ENCODE peak calls at places on chromosomes 6 and 20, in six cellular contexts. B is stimulated activated CD4-positive, alpha-beta T cell treated with anti-CD3 and anti-CD28 coated beads, Interleukin-2, amount 100 ng/mL, for 48 hours; A is KBM-7; Y is hippocampal formation; O is lower lobe of right lung; F is fibroblast of lung. T is an unnamed sample.

GRCh38 chr20:36493801-36494114 is 47.6 kb upstream of the MYL9 start:
- DNase-seq in B (no peak), A (no peak), Y (no peak), O (no peak), F (peak), T (peak)

GRCh38 chr6:85186546-85187170 is 263.2 kb upstream of the NT5E start:
- DNase-seq in B (no peak), A (no peak), Y (no peak), O (no peak), F (peak), T (no peak)

GRCh38 chr20:59573837-59574236 is 30.5 kb upstream of the PHACTR3 start:
- DNase-seq in B (no peak), A (no peak), Y (no peak), O (no peak), F (no peak), T (no peak)

GRCh38 chr6:37794825-37795224 is 24.7 kb upstream of the ZFAND3 start:
- DNase-seq in B (no peak), A (no peak), Y (no peak), O (no peak), F (peak), T (no peak)

GRCh38 chr6:25476126-25476525 is 175.9 kb upstream of the SCGN start:
- DNase-seq in B (no peak), A (no peak), Y (no peak), O (no peak), F (no peak), T (no peak)

GRCh38 chr6:159540152-159540551 is 152.9 kb downstream of the SOD2 start:
- DNase-seq in B (no peak), A (no peak), Y (no peak), O (no peak), F (no peak), T (no peak)

GRCh38 chr6:124984668-124985338 is 22.6 kb downstream of the RNF217 start:
- DNase-seq in B (no peak), A (no peak), Y (no peak), O (no peak), F (peak), T (no peak)

GRCh38 chr20:10982692-10983091 is 308.9 kb upstream of the JAG1 start:
- DNase-seq in B (no peak), A (no peak), Y (no peak), O (no peak), F (peak), T (no peak)

GRCh38 chr6:106064103-106064502 is 22.0 kb upstream of the PRDM1 start:
- DNase-seq in B (no peak), A (no peak), Y (no peak), O (no peak), F (no peak), T (no peak)

GRCh38 chr20:46185353-46185752 is 67.2 kb downstream of the CD40 start:
- DNase-seq in B (no peak), A (no peak), Y (no peak), O (no peak), F (no peak), T (no peak)

GRCh38 chr20:51525241-51526104 is 17.0 kb downstream of the NFATC2 start:
- DNase-seq in B (peak), A (peak), Y (no peak), O (no peak), F (no peak), T (peak)